ENCODE peak calls at places on chromosomes 1 and 21, in six cellular contexts. One of them, this sample, is unnamed.

GRCh38 chr21:29018540-29018939 is 609 bp downstream of the RWDD2B start:
- DNase-seq in colonic mucosa: no peak
- DNase-seq in heart right ventricle: no peak
- DNase-seq in spleen: no peak
- DNase-seq in sigmoid colon: no peak
- DNase-seq in neural progenitor cell: no peak
- DNase-seq in this sample: no peak

GRCh38 chr1:54252371-54252770 is 52.4 kb downstream of the MRPL37 start:
- DNase-seq in colonic mucosa: no peak
- DNase-seq in heart right ventricle: no peak
- DNase-seq in spleen: no peak
- DNase-seq in sigmoid colon: no peak
- DNase-seq in neural progenitor cell: no peak
- DNase-seq in this sample: no peak

GRCh38 chr1:22428672-22429071 is 23.0 kb upstream of the ZBTB40 start:
- DNase-seq in colonic mucosa: peak
- DNase-seq in heart right ventricle: peak
- DNase-seq in spleen: no peak
- DNase-seq in sigmoid colon: no peak
- DNase-seq in neural progenitor cell: peak
- DNase-seq in this sample: no peak

GRCh38 chr21:30813174-30813573 is at the start of gene KRTAP8-1:
- DNase-seq in colonic mucosa: no peak
- DNase-seq in heart right ventricle: no peak
- DNase-seq in spleen: no peak
- DNase-seq in sigmoid colon: no peak
- DNase-seq in neural progenitor cell: no peak
- DNase-seq in this sample: no peak

GRCh38 chr21:29372063-29372802 is 73.5 kb downstream of the BACH1 start:
- DNase-seq in colonic mucosa: peak
- DNase-seq in heart right ventricle: peak
- DNase-seq in spleen: peak
- DNase-seq in sigmoid colon: peak
- DNase-seq in neural progenitor cell: peak
- DNase-seq in this sample: peak

GRCh38 chr1:125085720-125086591 is 3901.2 kb downstream of the SRGAP2C start:
- DNase-seq in colonic mucosa: no peak
- DNase-seq in heart right ventricle: no peak
- DNase-seq in spleen: peak
- DNase-seq in sigmoid colon: peak
- DNase-seq in neural progenitor cell: no peak
- DNase-seq in this sample: no peak

GRCh38 chr1:52237430-52237829 is 95.5 kb downstream of the ZFYVE9 start:
- DNase-seq in colonic mucosa: no peak
- DNase-seq in heart right ventricle: no peak
- DNase-seq in spleen: no peak
- DNase-seq in sigmoid colon: no peak
- DNase-seq in neural progenitor cell: no peak
- DNase-seq in this sample: no peak

GRCh38 chr1:28370220-28371010 is 875 bp downstream of the PHACTR4 start:
- DNase-seq in colonic mucosa: peak
- DNase-seq in heart right ventricle: peak
- DNase-seq in spleen: peak
- DNase-seq in sigmoid colon: peak
- DNase-seq in neural progenitor cell: peak
- DNase-seq in this sample: peak

GRCh38 chr1:91803847-91804545 is 82.0 kb downstream of the TGFBR3 start:
- DNase-seq in colonic mucosa: no peak
- DNase-seq in heart right ventricle: no peak
- DNase-seq in spleen: no peak
- DNase-seq in sigmoid colon: no peak
- DNase-seq in neural progenitor cell: no peak
- DNase-seq in this sample: no peak

GRCh38 chr1:175536369-175536768 is 207.0 kb downstream of the TNR start:
- DNase-seq in colonic mucosa: no peak
- DNase-seq in heart right ventricle: no peak
- DNase-seq in spleen: no peak
- DNase-seq in sigmoid colon: no peak
- DNase-seq in neural progenitor cell: no peak
- DNase-seq in this sample: no peak

GRCh38 chr1:60963167-60963909 is 119.0 kb upstream of the NFIA start:
- DNase-seq in colonic mucosa: no peak
- DNase-seq in heart right ventricle: no peak
- DNase-seq in spleen: no peak
- DNase-seq in sigmoid colon: no peak
- DNase-seq in neural progenitor cell: no peak
- DNase-seq in this sample: no peak

GRCh38 chr1:60965280-60965854 is 117.0 kb upstream of the NFIA start:
- DNase-seq in colonic mucosa: no peak
- DNase-seq in heart right ventricle: no peak
- DNase-seq in spleen: no peak
- DNase-seq in sigmoid colon: no peak
- DNase-seq in neural progenitor cell: no peak
- DNase-seq in this sample: no peak

GRCh38 chr1:60959701-60960100 is 122.7 kb upstream of the NFIA start:
- DNase-seq in colonic mucosa: no peak
- DNase-seq in heart right ventricle: no peak
- DNase-seq in spleen: no peak
- DNase-seq in sigmoid colon: no peak
- DNase-seq in neural progenitor cell: no peak
- DNase-seq in this sample: no peak

GRCh38 chr1:60958001-60958400 is 124.4 kb upstream of the NFIA start:
- DNase-seq in colonic mucosa: no peak
- DNase-seq in heart right ventricle: no peak
- DNase-seq in spleen: no peak
- DNase-seq in sigmoid colon: no peak
- DNase-seq in neural progenitor cell: no peak
- DNase-seq in this sample: no peak

DNA sequence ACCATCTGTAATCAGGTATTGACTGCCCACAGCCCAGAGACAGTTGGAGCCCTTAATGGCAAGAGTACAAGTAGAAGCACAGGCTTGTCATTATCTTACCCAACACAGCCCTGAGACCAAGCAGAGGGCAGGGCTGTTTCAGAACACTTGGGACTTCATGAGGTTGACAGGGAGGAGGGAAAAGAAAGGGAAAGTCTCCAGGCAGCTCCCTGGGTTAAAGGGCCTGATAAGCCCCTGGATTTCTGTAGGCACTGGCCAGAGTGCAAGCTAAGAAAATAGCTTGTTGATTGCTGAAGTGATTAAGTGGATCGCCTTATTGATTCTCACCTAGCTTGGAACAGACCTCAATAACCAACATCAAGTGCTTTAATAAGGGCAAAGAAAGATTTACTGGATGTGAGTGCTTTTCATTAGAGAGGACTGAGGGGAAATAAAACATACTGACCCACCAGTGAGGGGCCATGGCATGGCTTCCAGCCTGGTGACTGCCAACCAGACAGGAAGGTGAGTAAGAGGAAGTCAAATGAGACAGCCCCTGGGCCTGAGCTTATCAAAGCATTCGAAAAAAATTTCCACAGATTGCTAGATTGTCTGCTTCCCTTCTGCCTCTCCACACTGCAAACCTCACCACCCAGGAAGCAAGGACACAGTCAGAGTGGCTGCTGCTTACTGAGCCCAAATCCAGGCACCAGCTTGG is 121.4 kb upstream of the NFIA start:
- DNase-seq in colonic mucosa: no peak
- DNase-seq in heart right ventricle: no peak
- DNase-seq in spleen: no peak
- DNase-seq in sigmoid colon: no peak
- DNase-seq in neural progenitor cell: no peak
- DNase-seq in this sample: no peak
- TF ChIP-seq CTCF in colonic mucosa: no peak
- TF ChIP-seq CTCF in heart right ventricle: no peak
- TF ChIP-seq CTCF in spleen: no peak
- TF ChIP-seq CTCF in sigmoid colon: no peak
- TF ChIP-seq CTCF in neural progenitor cell: no peak
- TF ChIP-seq CTCF in this sample: no peak

DNA sequence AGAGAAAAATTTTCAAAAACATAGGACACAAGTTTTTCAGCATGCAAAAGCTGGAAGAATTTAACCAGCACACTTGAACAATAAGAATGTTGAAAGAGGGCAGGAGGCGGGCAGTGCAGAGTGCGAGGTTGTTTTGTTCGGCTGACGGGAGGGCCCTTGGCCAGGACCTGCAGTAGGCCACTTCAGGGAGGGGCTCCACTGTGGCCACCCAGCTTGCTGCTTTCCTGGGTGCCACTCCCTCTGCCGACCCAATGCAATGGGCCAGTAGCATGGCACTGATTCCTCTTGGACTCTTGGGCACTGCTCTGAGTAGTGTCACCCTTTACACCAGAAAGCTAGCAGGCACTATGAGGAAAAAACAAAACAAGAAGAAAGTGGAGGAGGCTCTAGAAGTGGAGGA is 92.9 kb downstream of the SNRPE start:
- DNase-seq in colonic mucosa: no peak
- DNase-seq in heart right ventricle: no peak
- DNase-seq in spleen: no peak
- DNase-seq in sigmoid colon: no peak
- DNase-seq in neural progenitor cell: no peak
- DNase-seq in this sample: no peak
- H3K27ac ChIP-seq in colonic mucosa: no peak
- H3K27ac ChIP-seq in heart right ventricle: no peak
- H3K27ac ChIP-seq in spleen: peak
- H3K27ac ChIP-seq in sigmoid colon: no peak
- H3K27ac ChIP-seq in neural progenitor cell: no peak
- H3K27ac ChIP-seq in this sample: no peak

DNA sequence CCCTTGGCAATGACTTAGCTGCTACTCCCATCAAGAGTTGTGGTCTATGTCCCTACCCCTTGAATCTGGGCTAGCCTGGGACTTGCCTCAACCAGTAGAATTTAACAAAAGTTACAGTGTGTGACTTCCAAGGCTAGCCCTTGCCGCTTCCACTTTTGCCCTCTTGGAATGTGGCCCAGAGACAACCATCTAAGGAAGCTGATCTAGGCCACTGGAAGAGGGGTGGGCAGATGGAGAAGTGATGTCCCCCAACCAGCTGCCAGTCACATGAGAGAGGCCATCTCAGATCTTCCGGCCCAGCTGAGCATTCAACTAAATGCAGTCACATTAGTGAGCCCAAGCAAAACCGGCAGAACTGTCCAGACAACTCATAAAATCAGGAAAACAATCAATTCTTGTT is 115.1 kb downstream of the TOMM20 start:
- DNase-seq in colonic mucosa: no peak
- DNase-seq in heart right ventricle: peak
- DNase-seq in spleen: no peak
- DNase-seq in sigmoid colon: no peak
- DNase-seq in neural progenitor cell: no peak
- DNase-seq in this sample: peak
- TF ChIP-seq CTCF in colonic mucosa: no peak
- TF ChIP-seq CTCF in heart right ventricle: no peak
- TF ChIP-seq CTCF in spleen: no peak
- TF ChIP-seq CTCF in sigmoid colon: no peak
- TF ChIP-seq CTCF in neural progenitor cell: no peak
- TF ChIP-seq CTCF in this sample: no peak

GRCh38 chr1:209405183-209405823 is 178.2 kb upstream of the CAMK1G start:
- DNase-seq in colonic mucosa: no peak
- DNase-seq in heart right ventricle: no peak
- DNase-seq in spleen: no peak
- DNase-seq in sigmoid colon: no peak
- DNase-seq in neural progenitor cell: no peak
- DNase-seq in this sample: no peak
- H3K27ac ChIP-seq in colonic mucosa: no peak
- H3K27ac ChIP-seq in heart right ventricle: no peak
- H3K27ac ChIP-seq in spleen: no peak
- H3K27ac ChIP-seq in sigmoid colon: no peak
- H3K27ac ChIP-seq in neural progenitor cell: no peak
- H3K27ac ChIP-seq in this sample: no peak

DNA sequence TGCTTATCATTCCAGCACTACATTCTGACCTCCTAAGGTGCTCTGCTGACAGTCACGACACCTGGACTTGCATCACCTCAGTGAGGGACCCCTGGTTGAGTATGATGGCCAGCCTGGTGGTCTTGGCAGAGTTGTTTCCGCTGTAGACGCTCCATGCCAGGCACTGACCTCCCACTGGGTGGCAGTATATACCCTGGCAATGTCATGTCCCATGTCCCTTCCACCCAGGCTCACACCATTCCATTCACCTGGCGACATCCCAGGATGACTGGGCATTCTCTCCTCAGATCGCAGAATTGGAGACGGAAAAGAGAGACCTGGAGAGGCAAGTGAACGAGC is 5.0 kb downstream of the DNALI1 start:
- DNase-seq in colonic mucosa: peak
- DNase-seq in heart right ventricle: no peak
- DNase-seq in spleen: no peak
- DNase-seq in sigmoid colon: no peak
- DNase-seq in neural progenitor cell: peak
- DNase-seq in this sample: no peak
- TF ChIP-seq CTCF in colonic mucosa: peak
- TF ChIP-seq CTCF in heart right ventricle: peak
- TF ChIP-seq CTCF in spleen: peak
- TF ChIP-seq CTCF in sigmoid colon: peak
- TF ChIP-seq CTCF in neural progenitor cell: peak
- TF ChIP-seq CTCF in this sample: peak

GRCh38 chr1:24362982-24363614 is 43.9 kb downstream of the GRHL3 start:
- DNase-seq in colonic mucosa: no peak
- DNase-seq in heart right ventricle: no peak
- DNase-seq in spleen: no peak
- DNase-seq in sigmoid colon: peak
- DNase-seq in neural progenitor cell: no peak
- DNase-seq in this sample: no peak

GRCh38 chr1:24366707-24367106 is 46.9 kb downstream of the STPG1 start:
- DNase-seq in colonic mucosa: no peak
- DNase-seq in heart right ventricle: no peak
- DNase-seq in spleen: no peak
- DNase-seq in sigmoid colon: no peak
- DNase-seq in neural progenitor cell: no peak
- DNase-seq in this sample: no peak

GRCh38 chr1:24363994-24364393 is 44.8 kb downstream of the GRHL3 start:
- DNase-seq in colonic mucosa: no peak
- DNase-seq in heart right ventricle: no peak
- DNase-seq in spleen: no peak
- DNase-seq in sigmoid colon: no peak
- DNase-seq in neural progenitor cell: no peak
- DNase-seq in this sample: no peak

GRCh38 chr1:24364975-24365678 is 46.0 kb downstream of the GRHL3 start:
- DNase-seq in colonic mucosa: peak
- DNase-seq in heart right ventricle: no peak
- DNase-seq in spleen: no peak
- DNase-seq in sigmoid colon: peak
- DNase-seq in neural progenitor cell: no peak
- DNase-seq in this sample: no peak

DNA sequence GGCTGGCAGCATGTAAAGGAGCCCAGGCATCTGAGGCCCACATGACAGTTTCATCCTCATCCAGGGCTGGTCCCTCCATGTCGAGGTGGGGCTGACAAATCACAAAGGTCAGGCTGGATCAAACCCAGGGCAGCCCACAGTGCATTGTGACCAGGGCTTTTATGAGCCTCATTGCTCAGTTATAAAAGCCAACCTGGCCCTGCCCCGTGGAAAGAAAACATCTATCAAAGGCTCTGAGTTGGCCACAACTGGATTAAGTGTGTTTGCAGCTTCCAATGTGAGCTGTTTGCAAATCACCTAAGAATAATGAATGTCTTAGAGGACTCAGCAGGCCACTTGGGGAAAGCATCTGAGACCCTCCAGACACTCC is 45.4 kb downstream of the GRHL3 start:
- DNase-seq in colonic mucosa: peak
- DNase-seq in heart right ventricle: no peak
- DNase-seq in spleen: no peak
- DNase-seq in sigmoid colon: no peak
- DNase-seq in neural progenitor cell: peak
- DNase-seq in this sample: no peak
- H3K27ac ChIP-seq in colonic mucosa: peak
- H3K27ac ChIP-seq in heart right ventricle: no peak
- H3K27ac ChIP-seq in spleen: no peak
- H3K27ac ChIP-seq in sigmoid colon: no peak
- H3K27ac ChIP-seq in neural progenitor cell: peak
- H3K27ac ChIP-seq in this sample: no peak

This sample was measured in ascending aorta.